ENCODE peak calls at places on chromosomes 1 and 21, in ten cellular contexts. Y, Z, R, S, J, I, F, E, Q and G are unnamed samples.
A peak's percentile ranks its signal among the peaks of the same experiment; 100 is the strongest.

GRCh38 chr1:162670928-162671663 is 38.8 kb downstream of the DDR2 start:
- ATAC-seq in Y (peak; percentile 80), Z (peak; percentile 78), R (no peak), S (peak; percentile 86), J (no peak), I (peak; percentile 87), F (no peak), E (no peak), Q (peak; percentile 35), G (peak; percentile 84)

GRCh38 chr1:151581946-151582345 is 29.9 kb upstream of the SNX27 start:
- ATAC-seq in Y (no peak), Z (no peak), R (no peak), S (no peak), J (no peak), I (no peak), F (no peak), E (no peak), Q (no peak), G (no peak)

GRCh38 chr1:7284839-7285435 is 486.2 kb upstream of the VAMP3 start:
- ATAC-seq in Y (no peak), Z (no peak), R (no peak), S (no peak), J (no peak), I (no peak), F (no peak), E (no peak), Q (no peak), G (no peak)

GRCh38 chr1:198653815-198654413 is 15.1 kb downstream of the PTPRC start:
- ATAC-seq in Y (no peak), Z (no peak), R (no peak), S (no peak), J (no peak), I (no peak), F (no peak), E (no peak), Q (no peak), G (no peak)

GRCh38 chr1:8947127-8947691 is 1.5 kb downstream of the CA6 start:
- ATAC-seq in Y (no peak), Z (no peak), R (peak; percentile 17), S (no peak), J (no peak), I (no peak), F (peak; percentile 64), E (no peak), Q (no peak), G (no peak)

GRCh38 chr1:6348511-6349191 is 44.9 kb downstream of the ACOT7 start:
- ATAC-seq in Y (peak; percentile 32), Z (no peak), R (peak; percentile 88), S (no peak), J (peak; percentile 81), I (no peak), F (peak; percentile 92), E (peak; percentile 78), Q (peak; percentile 46), G (peak; percentile 35)

GRCh38 chr1:87140831-87141540 is 187.7 kb upstream of the LMO4 start:
- ATAC-seq in Y (no peak), Z (no peak), R (no peak), S (no peak), J (no peak), I (no peak), F (no peak), E (no peak), Q (no peak), G (no peak)

GRCh38 chr1:209937996-209938959 is at the start of gene SYT14:
- ATAC-seq in Y (no peak), Z (peak; percentile 90), R (peak; percentile 46), S (no peak), J (no peak), I (no peak), F (no peak), E (no peak), Q (no peak), G (no peak)

GRCh38 chr1:247445775-247446364 is 12.0 kb downstream of the OR2B11 start:
- ATAC-seq in Y (peak; percentile 50), Z (no peak), R (no peak), S (no peak), J (peak; percentile 82), I (peak; percentile 45), F (no peak), E (no peak), Q (peak; percentile 26), G (peak; percentile 52)

GRCh38 chr1:2920421-2921015 is 100.7 kb upstream of the ACTRT2 start:
- ATAC-seq in Y (no peak), Z (no peak), R (no peak), S (no peak), J (no peak), I (no peak), F (no peak), E (no peak), Q (no peak), G (no peak)

GRCh38 chr21:36347278-36347961 is 27.4 kb downstream of the MORC3 start:
- ATAC-seq in Y (no peak), Z (peak; percentile 50), R (no peak), S (no peak), J (no peak), I (no peak), F (no peak), E (no peak), Q (no peak), G (no peak)

GRCh38 chr1:201715801-201716741 is 112.9 kb upstream of the IPO9 start:
- ATAC-seq in Y (no peak), Z (no peak), R (no peak), S (no peak), J (peak; percentile 67), I (no peak), F (no peak), E (no peak), Q (no peak), G (no peak)

GRCh38 chr1:50438945-50439344 is 15.7 kb upstream of the DMRTA2 start:
- ATAC-seq in Y (no peak), Z (peak; percentile 25), R (no peak), S (no peak), J (no peak), I (no peak), F (no peak), E (no peak), Q (no peak), G (no peak)

GRCh38 chr1:66315675-66316074 is 218.3 kb upstream of the SGIP1 start:
- ATAC-seq in Y (no peak), Z (no peak), R (no peak), S (no peak), J (peak; percentile 40), I (no peak), F (no peak), E (no peak), Q (no peak), G (no peak)

GRCh38 chr1:184329962-184330868 is 56.6 kb upstream of the C1orf21 start:
- ATAC-seq in Y (peak; percentile 65), Z (no peak), R (no peak), S (peak; percentile 46), J (no peak), I (peak; percentile 37), F (no peak), E (no peak), Q (no peak), G (peak; percentile 81)

GRCh38 chr1:206495493-206496046 is 11.8 kb upstream of the RASSF5 start:
- ATAC-seq in Y (no peak), Z (peak; percentile 41), R (no peak), S (no peak), J (no peak), I (peak; percentile 28), F (no peak), E (no peak), Q (no peak), G (no peak)

GRCh38 chr1:169070958-169071357 is 35.5 kb upstream of the ATP1B1 start:
- ATAC-seq in Y (no peak), Z (no peak), R (no peak), S (no peak), J (no peak), I (no peak), F (no peak), E (no peak), Q (no peak), G (no peak)

GRCh38 chr21:29571949-29572348 is 273.2 kb downstream of the BACH1 start:
- ATAC-seq in Y (no peak), Z (no peak), R (no peak), S (no peak), J (no peak), I (no peak), F (no peak), E (no peak), Q (no peak), G (no peak)